ENCODE peak calls at places on chromosome 6, in five cellular contexts. R, V, F, Q and G are unnamed samples.

GRCh38 chr6:52410979-52411378 is 9.2 kb upstream of the EFHC1 start:
- DNase-seq in R (no peak), Q (no peak), V (no peak), F (no peak), G (no peak)

GRCh38 chr6:13485923-13486557 is 1.4 kb downstream of the GFOD1 start:
- DNase-seq in Q (peak), V (peak), R (peak), F (no peak), G (peak)

GRCh38 chr6:10111975-10112374 is 302.9 kb downstream of the TFAP2A start:
- DNase-seq in Q (no peak), F (no peak), R (no peak), V (no peak), G (no peak)

GRCh38 chr6:110542311-110543024 is 66.1 kb upstream of the SLC22A16 start:
- DNase-seq in F (no peak), V (no peak), R (no peak), Q (no peak), G (no peak)

GRCh38 chr6:10951675-10952282 is 64.9 kb downstream of the SYCP2L start:
- DNase-seq in Q (no peak), R (peak), F (no peak), V (no peak), G (peak)

GRCh38 chr6:75932067-75932466 is 140.4 kb downstream of the IMPG1 start:
- DNase-seq in R (peak), F (no peak), V (no peak), Q (no peak), G (peak)

GRCh38 chr6:166459906-166460305 is 77.2 kb upstream of the MPC1 start:
- DNase-seq in R (no peak), V (no peak), F (no peak), Q (no peak), G (no peak)

GRCh38 chr6:15739353-15739752 is 76.5 kb upstream of the DTNBP1 start:
- DNase-seq in V (no peak), F (no peak), R (no peak), Q (no peak), G (no peak)

GRCh38 chr6:126339796-126340750 is at the start of gene CENPW:
- DNase-seq in F (peak), V (peak), R (peak), Q (peak), G (peak)

GRCh38 chr6:105619971-105620741 is 217.3 kb upstream of the PREP start:
- DNase-seq in F (no peak), Q (no peak), V (no peak), R (no peak), G (no peak)

GRCh38 chr6:30361661-30362060 is 16.7 kb downstream of the RPP21 start:
- DNase-seq in Q (no peak), V (no peak), F (no peak), R (no peak), G (no peak)

GRCh38 chr6:2179950-2180349 is 65.5 kb downstream of the GMDS start:
- DNase-seq in Q (no peak), R (no peak), V (no peak), F (no peak), G (no peak)

GRCh38 chr6:167491403-167492095 is 166.7 kb downstream of the TTLL2 start:
- DNase-seq in V (no peak), Q (no peak), F (no peak), R (no peak), G (no peak)

GRCh38 chr6:56938634-56939294 is 16.1 kb upstream of the BEND6 start:
- DNase-seq in V (no peak), F (no peak), R (peak), Q (no peak), G (peak)

GRCh38 chr6:71294121-71294523 is 5.5 kb downstream of the OGFRL1 start:
- DNase-seq in V (no peak), R (no peak), F (no peak), Q (no peak), G (no peak)

GRCh38 chr6:149563928-149564325 is 2.2 kb upstream of the GINM1 start:
- DNase-seq in Q (no peak), F (no peak), V (no peak), R (no peak), G (no peak)

GRCh38 chr6:111603648-111604047 is 2.0 kb downstream of the TRAF3IP2 start:
- DNase-seq in V (no peak), R (peak), Q (no peak), F (no peak), G (no peak)

GRCh38 chr6:43515808-43516207 is 918 bp downstream of the YIPF3 start:
- DNase-seq in V (no peak), R (no peak), F (no peak), Q (no peak), G (no peak)

GRCh38 chr6:83467620-83468036 is 36.8 kb upstream of the ME1 start:
- DNase-seq in R (no peak), F (peak), V (no peak), Q (peak), G (no peak)

GRCh38 chr6:110180228-110181008 is at the start of gene CDC40:
- DNase-seq in F (peak), V (peak), Q (peak), R (no peak), G (peak)

GRCh38 chr6:162058281-162058875 is 669.2 kb downstream of the PRKN start:
- DNase-seq in F (no peak), Q (no peak), R (peak), V (no peak), G (peak)

GRCh38 chr6:56364482-56365313 is 117.3 kb upstream of the COL21A1 start:
- DNase-seq in Q (no peak), R (no peak), V (no peak), F (no peak), G (no peak)

GRCh38 chr6:77566235-77566634 is 86.6 kb upstream of the MEI4 start:
- DNase-seq in R (no peak), Q (no peak), F (no peak), V (no peak), G (no peak)

GRCh38 chr6:67952948-67953347 is 682.1 kb upstream of the ADGRB3 start:
- DNase-seq in V (no peak), Q (no peak), R (no peak), F (no peak), G (no peak)

GRCh38 chr6:156731436-156731835 is 45.7 kb upstream of the ARID1B start:
- DNase-seq in R (peak), Q (no peak), V (no peak), F (no peak), G (peak)

GRCh38 chr6:129835691-129836090 is 25.4 kb downstream of the TMEM244 start:
- DNase-seq in V (no peak), R (no peak), Q (no peak), F (no peak), G (no peak)